ENCODE peak calls at places on chromosomes 4 and X, in eight cellular contexts. One of them, this sample, is unnamed. For H3K9me3, the result is how much of the 10 kb centered on the place peaks cover.

GRCh38 chrX:2767631-2768455 is 16.0 kb downstream of the XG start:
- DNase-seq in ovary: no peak
- DNase-seq in A549: peak
- DNase-seq in H1: no peak
- DNase-seq in esophagus muscularis mucosa: no peak
- DNase-seq in sigmoid colon: peak
- DNase-seq in upper lobe of left lung: no peak
- DNase-seq in SK-N-SH: no peak
- DNase-seq in this sample: peak

GRCh38 chr4:119626420-119626819 is 2.2 kb downstream of the PDE5A start:
- DNase-seq in ovary: no peak
- DNase-seq in SK-N-SH: no peak
- DNase-seq in upper lobe of left lung: no peak
- DNase-seq in H1: no peak
- DNase-seq in sigmoid colon: no peak
- DNase-seq in esophagus muscularis mucosa: no peak
- DNase-seq in A549: no peak
- DNase-seq in this sample: peak

GRCh38 chr4:94451051-94451404 is 714 bp upstream of the PDLIM5 start:
- DNase-seq in sigmoid colon: no peak
- DNase-seq in H1: no peak
- DNase-seq in upper lobe of left lung: no peak
- DNase-seq in ovary: no peak
- DNase-seq in A549: no peak
- DNase-seq in SK-N-SH: peak
- DNase-seq in esophagus muscularis mucosa: no peak
- DNase-seq in this sample: no peak

GRCh38 chrX:2662586-2662985 is 28.5 kb upstream of the CD99 start:
- DNase-seq in H1: no peak
- DNase-seq in ovary: no peak
- DNase-seq in esophagus muscularis mucosa: no peak
- DNase-seq in upper lobe of left lung: no peak
- DNase-seq in sigmoid colon: no peak
- DNase-seq in A549: no peak
- DNase-seq in SK-N-SH: no peak
- DNase-seq in this sample: no peak

GRCh38 chr4:26076000-26076587 is 162.1 kb downstream of the SMIM20 start:
- DNase-seq in ovary: no peak
- DNase-seq in upper lobe of left lung: no peak
- DNase-seq in A549: no peak
- DNase-seq in sigmoid colon: no peak
- DNase-seq in H1: no peak
- DNase-seq in esophagus muscularis mucosa: no peak
- DNase-seq in SK-N-SH: no peak
- DNase-seq in this sample: no peak

GRCh38 chr4:140533951-140534480 is 10.0 kb downstream of the ELMOD2 start:
- DNase-seq in H1: no peak
- DNase-seq in SK-N-SH: no peak
- DNase-seq in ovary: no peak
- DNase-seq in sigmoid colon: no peak
- DNase-seq in upper lobe of left lung: no peak
- DNase-seq in A549: no peak
- DNase-seq in esophagus muscularis mucosa: no peak
- DNase-seq in this sample: no peak

GRCh38 chr4:112766422-112766821 is 129.5 kb downstream of the LARP7 start:
- DNase-seq in upper lobe of left lung: no peak
- DNase-seq in H1: no peak
- DNase-seq in SK-N-SH: no peak
- DNase-seq in sigmoid colon: no peak
- DNase-seq in A549: peak
- DNase-seq in ovary: no peak
- DNase-seq in esophagus muscularis mucosa: no peak
- DNase-seq in this sample: peak

GRCh38 chr4:72305620-72306019 is 263.4 kb downstream of the ADAMTS3 start:
- DNase-seq in A549: no peak
- DNase-seq in sigmoid colon: no peak
- DNase-seq in SK-N-SH: no peak
- DNase-seq in upper lobe of left lung: no peak
- DNase-seq in esophagus muscularis mucosa: no peak
- DNase-seq in H1: no peak
- DNase-seq in ovary: no peak
- DNase-seq in this sample: no peak

GRCh38 chr4:72571337-72571736 is 2.3 kb upstream of the ADAMTS3 start:
- DNase-seq in upper lobe of left lung: no peak
- DNase-seq in SK-N-SH: no peak
- DNase-seq in ovary: no peak
- DNase-seq in A549: no peak
- DNase-seq in sigmoid colon: no peak
- DNase-seq in H1: no peak
- DNase-seq in esophagus muscularis mucosa: no peak
- DNase-seq in this sample: no peak

DNA sequence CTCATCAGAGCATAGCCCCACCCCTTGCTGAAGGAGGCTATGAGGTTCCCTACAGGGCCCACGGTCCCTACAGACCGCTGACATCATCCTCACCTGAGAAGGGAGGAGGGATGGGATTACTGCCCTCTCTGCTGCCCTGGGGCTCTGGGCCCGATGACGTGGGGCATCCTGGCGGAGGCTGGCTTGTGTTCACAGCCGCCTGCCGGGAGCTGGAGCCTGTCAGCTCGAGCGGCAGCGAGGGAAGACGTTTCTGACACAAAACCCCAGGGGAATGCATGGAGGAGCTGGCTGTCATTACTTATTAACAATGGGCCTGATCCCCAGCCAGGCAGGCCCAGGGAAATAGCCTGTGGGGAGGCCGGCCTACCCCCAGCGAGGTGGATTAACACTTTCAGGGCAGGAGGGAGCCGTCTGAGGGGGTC is 106.6 kb upstream of the ATP6AP2 start:
- DNase-seq in H1: peak
- DNase-seq in upper lobe of left lung: peak
- DNase-seq in A549: peak
- DNase-seq in SK-N-SH: peak
- DNase-seq in ovary: no peak
- DNase-seq in sigmoid colon: peak
- DNase-seq in esophagus muscularis mucosa: no peak
- DNase-seq in this sample: no peak
- TF ChIP-seq EP300 in H1: no peak
- TF ChIP-seq EP300 in upper lobe of left lung: no peak
- TF ChIP-seq EP300 in A549: no peak
- TF ChIP-seq EP300 in SK-N-SH: peak
- TF ChIP-seq EP300 in ovary: no peak
- TF ChIP-seq EP300 in sigmoid colon: no peak
- TF ChIP-seq EP300 in esophagus muscularis mucosa: no peak
- TF ChIP-seq EP300 in this sample: no peak

GRCh38 chrX:1511150-1511549 is 25.8 kb downstream of the P2RY8 start:
- DNase-seq in H1: no peak
- DNase-seq in ovary: no peak
- DNase-seq in upper lobe of left lung: no peak
- DNase-seq in A549: no peak
- DNase-seq in SK-N-SH: no peak
- DNase-seq in sigmoid colon: no peak
- DNase-seq in esophagus muscularis mucosa: no peak
- DNase-seq in this sample: no peak

GRCh38 chrX:1502853-1503252 is 34.1 kb downstream of the P2RY8 start:
- DNase-seq in upper lobe of left lung: no peak
- DNase-seq in esophagus muscularis mucosa: peak
- DNase-seq in SK-N-SH: no peak
- DNase-seq in ovary: no peak
- DNase-seq in H1: no peak
- DNase-seq in sigmoid colon: no peak
- DNase-seq in A549: no peak
- DNase-seq in this sample: no peak

GRCh38 chrX:1506916-1507315 is 30.1 kb downstream of the P2RY8 start:
- DNase-seq in ovary: no peak
- DNase-seq in H1: no peak
- DNase-seq in esophagus muscularis mucosa: peak
- DNase-seq in sigmoid colon: no peak
- DNase-seq in upper lobe of left lung: no peak
- DNase-seq in SK-N-SH: no peak
- DNase-seq in A549: no peak
- DNase-seq in this sample: no peak

GRCh38 chrX:1511829-1512228 is 25.2 kb downstream of the P2RY8 start:
- DNase-seq in A549: no peak
- DNase-seq in H1: no peak
- DNase-seq in ovary: no peak
- DNase-seq in SK-N-SH: no peak
- DNase-seq in esophagus muscularis mucosa: no peak
- DNase-seq in sigmoid colon: peak
- DNase-seq in upper lobe of left lung: no peak
- DNase-seq in this sample: no peak

DNA sequence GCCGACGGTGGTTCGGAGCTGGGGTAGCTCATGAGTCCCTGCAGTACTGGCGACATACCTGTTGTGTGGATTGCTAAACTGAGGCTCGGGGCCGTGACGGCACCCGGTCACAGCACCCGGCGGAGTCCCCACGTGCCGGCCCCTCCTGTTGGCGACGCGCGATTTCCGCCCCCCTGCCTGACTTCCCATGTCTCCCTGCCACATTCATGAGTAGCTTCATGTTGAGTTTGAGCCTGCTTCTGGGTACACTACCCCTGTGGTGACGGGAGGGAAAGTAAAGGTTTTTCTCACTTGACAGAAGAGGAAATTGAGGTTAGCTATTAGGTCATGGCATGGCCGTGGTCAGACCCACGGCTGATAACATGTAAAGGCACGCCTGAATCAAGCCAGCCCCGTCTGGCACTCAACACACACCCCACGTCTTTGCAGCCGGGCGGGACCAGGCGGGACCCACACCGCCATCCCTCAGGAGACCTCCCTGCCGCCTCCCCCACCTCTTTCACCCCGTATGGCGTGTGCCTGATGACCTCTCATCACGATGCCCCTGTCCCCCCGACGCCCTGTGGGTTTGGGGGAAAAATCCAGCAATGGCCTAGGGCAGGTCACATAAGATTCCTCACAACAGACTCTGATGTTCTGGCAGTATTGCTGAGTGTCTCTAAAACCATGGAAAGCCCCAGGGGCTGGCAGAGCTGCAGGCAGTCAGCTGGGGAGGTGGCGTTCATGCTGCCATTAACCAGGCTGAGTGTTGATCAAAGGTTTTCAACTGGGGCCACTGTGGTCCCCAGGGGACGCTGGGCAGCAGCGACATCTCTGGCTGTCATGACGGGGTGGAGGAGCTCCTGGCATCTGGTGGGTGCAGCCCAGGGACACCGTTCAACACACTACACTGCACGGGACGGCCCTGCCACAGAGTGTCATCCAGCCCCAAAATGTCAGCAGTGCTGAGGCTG is 29.2 kb downstream of the P2RY8 start:
- DNase-seq in A549: no peak
- DNase-seq in sigmoid colon: peak
- DNase-seq in SK-N-SH: no peak
- DNase-seq in H1: no peak
- DNase-seq in ovary: no peak
- DNase-seq in upper lobe of left lung: peak
- DNase-seq in esophagus muscularis mucosa: peak
- DNase-seq in this sample: no peak
- H3K9me3 ChIP-seq in A549: under half
- H3K9me3 ChIP-seq in sigmoid colon: under half
- H3K9me3 ChIP-seq in SK-N-SH: under half
- H3K9me3 ChIP-seq in H1: under half
- H3K9me3 ChIP-seq in ovary: under half
- H3K9me3 ChIP-seq in upper lobe of left lung: under half
- H3K9me3 ChIP-seq in esophagus muscularis mucosa: under half
- H3K9me3 ChIP-seq in this sample: under half

GRCh38 chrX:107000013-107000515 is at the start of gene MORC4:
- DNase-seq in esophagus muscularis mucosa: no peak
- DNase-seq in ovary: peak
- DNase-seq in A549: peak
- DNase-seq in SK-N-SH: peak
- DNase-seq in sigmoid colon: peak
- DNase-seq in H1: peak
- DNase-seq in upper lobe of left lung: peak
- DNase-seq in this sample: peak

GRCh38 chrX:106995678-106996077 is 4.3 kb downstream of the MORC4 start:
- DNase-seq in SK-N-SH: no peak
- DNase-seq in esophagus muscularis mucosa: no peak
- DNase-seq in sigmoid colon: no peak
- DNase-seq in upper lobe of left lung: no peak
- DNase-seq in A549: no peak
- DNase-seq in ovary: no peak
- DNase-seq in H1: no peak
- DNase-seq in this sample: no peak

GRCh38 chrX:106997611-106998010 is 2.4 kb downstream of the MORC4 start:
- DNase-seq in esophagus muscularis mucosa: no peak
- DNase-seq in H1: no peak
- DNase-seq in upper lobe of left lung: no peak
- DNase-seq in A549: no peak
- DNase-seq in SK-N-SH: no peak
- DNase-seq in ovary: no peak
- DNase-seq in sigmoid colon: no peak
- DNase-seq in this sample: no peak

DNA sequence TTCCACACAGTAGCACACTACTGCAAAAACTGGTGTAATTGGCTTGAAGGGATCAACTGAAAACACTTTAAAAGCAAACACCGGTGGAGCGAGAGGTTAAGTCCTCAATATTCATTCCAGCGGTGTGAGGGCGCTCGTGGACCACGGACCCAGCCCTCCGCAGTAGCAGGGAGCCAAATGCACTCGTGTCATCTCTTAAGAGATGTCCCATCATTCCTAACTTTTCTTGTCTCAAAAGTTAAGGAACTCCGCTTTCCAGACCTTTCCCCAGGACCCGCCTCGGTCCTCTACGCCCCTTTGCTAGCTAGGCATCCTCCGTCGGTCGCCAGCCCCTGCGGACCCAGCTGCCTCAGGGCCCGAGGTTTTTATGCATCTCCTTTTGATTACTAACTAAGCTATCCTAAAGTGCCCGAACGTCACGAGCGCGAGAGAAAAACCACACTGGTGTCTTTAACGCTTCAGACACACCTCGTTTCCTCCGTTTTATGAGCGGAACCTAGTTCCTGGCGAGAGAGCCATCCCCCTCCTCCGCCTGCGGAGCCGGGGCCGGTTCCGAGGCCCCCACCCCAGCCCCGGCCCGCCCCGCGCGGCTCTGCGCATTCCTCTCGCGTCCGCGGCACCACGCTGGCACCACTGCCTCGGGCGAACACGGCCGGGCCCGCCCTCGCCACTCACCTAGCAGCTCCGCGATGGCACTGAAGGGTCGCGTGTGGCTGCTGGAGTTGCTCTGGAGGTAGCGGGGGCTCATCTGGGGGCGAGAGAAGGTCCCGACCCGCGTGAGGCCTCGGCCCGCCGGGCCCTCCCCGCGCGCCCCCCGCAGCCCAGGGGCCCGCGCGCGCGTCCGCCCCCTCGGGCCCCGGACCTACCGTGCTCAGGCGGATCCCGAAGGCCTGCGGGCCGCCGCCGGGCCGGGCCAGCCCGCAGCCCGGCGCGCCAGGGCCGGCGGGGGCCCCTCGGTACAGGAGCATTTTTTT is 723 bp downstream of the MORC4 start:
- DNase-seq in H1: peak
- DNase-seq in A549: peak
- DNase-seq in ovary: peak
- DNase-seq in esophagus muscularis mucosa: no peak
- DNase-seq in sigmoid colon: peak
- DNase-seq in upper lobe of left lung: peak
- DNase-seq in SK-N-SH: peak
- DNase-seq in this sample: peak
- TF ChIP-seq EP300 in H1: no peak
- TF ChIP-seq EP300 in A549: no peak
- TF ChIP-seq EP300 in ovary: no peak
- TF ChIP-seq EP300 in esophagus muscularis mucosa: no peak
- TF ChIP-seq EP300 in sigmoid colon: no peak
- TF ChIP-seq EP300 in upper lobe of left lung: no peak
- TF ChIP-seq EP300 in SK-N-SH: no peak
- TF ChIP-seq EP300 in this sample: peak

GRCh38 chr4:47128991-47129390 is 97.6 kb downstream of the GABRB1 start:
- DNase-seq in SK-N-SH: no peak
- DNase-seq in upper lobe of left lung: no peak
- DNase-seq in A549: no peak
- DNase-seq in ovary: no peak
- DNase-seq in esophagus muscularis mucosa: no peak
- DNase-seq in sigmoid colon: no peak
- DNase-seq in H1: no peak
- DNase-seq in this sample: no peak
- H3K9me3 ChIP-seq in SK-N-SH: under half
- H3K9me3 ChIP-seq in upper lobe of left lung: under half
- H3K9me3 ChIP-seq in A549: under half
- H3K9me3 ChIP-seq in ovary: under half
- H3K9me3 ChIP-seq in esophagus muscularis mucosa: under half
- H3K9me3 ChIP-seq in sigmoid colon: under half
- H3K9me3 ChIP-seq in H1: under half
- H3K9me3 ChIP-seq in this sample: under half